ENCODE peak calls at places on chromosomes 5 and 9, in four cellular contexts. O is EL; C is CD4-positive, alpha-beta T cell; K is nucleus accumbens. W is an unnamed sample.

GRCh38 chr5:177476531-177477233 is 3.2 kb upstream of the DBN1 start:
- DNase-seq in O (no peak), C (no peak), K (no peak), W (no peak)

GRCh38 chr5:160938532-160938931 is 86.5 kb upstream of the ATP10B start:
- DNase-seq in O (no peak), C (no peak), K (no peak), W (peak; percentile 67)

GRCh38 chr9:128096614-128097013 is 28.6 kb downstream of the SLC25A25 start:
- DNase-seq in O (no peak), C (no peak), K (no peak), W (no peak)

GRCh38 chr9:69004836-69005235 is 9.1 kb downstream of the PRKACG start:
- DNase-seq in O (peak; percentile 10), C (no peak), K (no peak), W (no peak)

GRCh38 chr9:110429453-110429852 is 91.8 kb upstream of the TXNDC8 start:
- DNase-seq in O (no peak), C (no peak), K (no peak), W (no peak)

GRCh38 chr5:89359046-89359445 is 476.1 kb upstream of the MEF2C start:
- DNase-seq in O (no peak), C (no peak), K (no peak), W (no peak)

GRCh38 chr5:36374275-36374862 is 72.7 kb upstream of the RANBP3L start:
- DNase-seq in O (peak; percentile 88), C (no peak), K (no peak), W (no peak)

GRCh38 chr9:133656211-133657119 is 20.3 kb downstream of the DBH start:
- DNase-seq in O (no peak), C (peak; percentile 47), K (no peak), W (no peak)

GRCh38 chr5:96324708-96325107 is 108.3 kb downstream of the PCSK1 start:
- DNase-seq in O (peak; percentile 93), C (no peak), K (no peak), W (peak; percentile 58)

GRCh38 chr9:111627260-111627963 is 3.7 kb upstream of the DNAJC25 start:
- DNase-seq in O (no peak), C (no peak), K (no peak), W (no peak)

GRCh38 chr9:97473717-97474116 is 27.7 kb upstream of the TMOD1 start:
- DNase-seq in O (no peak), C (no peak), K (no peak), W (no peak)

GRCh38 chr9:127877566-127877998 is at the start of gene AK1:
- DNase-seq in O (peak; percentile 68), C (no peak), K (peak; percentile 81), W (peak; percentile 81)

GRCh38 chr5:24899180-24899579 is 254.4 kb upstream of the CDH10 start:
- DNase-seq in O (no peak), C (no peak), K (no peak), W (no peak)

GRCh38 chr9:127578952-127579853 is 32.9 kb upstream of the STXBP1 start:
- DNase-seq in O (peak; percentile 99), C (peak; percentile 29), K (peak; percentile 36), W (peak; percentile 97)

GRCh38 chr5:57171818-57172465 is 1.9 kb upstream of the GPBP1 start:
- DNase-seq in O (no peak), C (no peak), K (no peak), W (peak; percentile 51)

GRCh38 chr5:37197340-37198050 is 51.7 kb downstream of the CPLANE1 start:
- DNase-seq in O (peak; percentile 44), C (no peak), K (no peak), W (no peak)

GRCh38 chr5:9545301-9545958 is 445 bp downstream of the SEMA5A start:
- DNase-seq in O (no peak), C (no peak), K (no peak), W (no peak)

GRCh38 chr5:91079037-91079436 is 304.1 kb downstream of the ARRDC3 start:
- DNase-seq in O (no peak), C (no peak), K (no peak), W (no peak)

GRCh38 chr9:72029986-72030385 is 30.4 kb downstream of the C9orf57 start:
- DNase-seq in O (no peak), C (no peak), K (no peak), W (no peak)

W was measured in RWPE1.